ENCODE peak calls at places on chromosome 7, in five cellular contexts. B is left colon; H is stimulated activated CD8-positive, alpha-beta memory T cell treated with anti-CD3 and anti-CD28 coated beads, Interleukin-4, amount 100 ng/mL, for 1 hour; K is mesendoderm; C is stimulated activated CD4-positive, alpha-beta T cell treated with anti-CD3 and anti-CD28 coated beads, Interleukin-12 subunit alpha, Interleukin-12 subunit beta, amount 100 ng/mL, for 4 hours. M is an unnamed sample.

GRCh38 chr7:106848851-106849442 is 16.1 kb upstream of the PIK3CG start:
- DNase-seq in B (no peak), H (no peak), K (peak), C (no peak), M (peak)

GRCh38 chr7:73758581-73759138 is 11.4 kb downstream of the CLDN3 start:
- DNase-seq in B (peak), H (no peak), K (no peak), C (no peak), M (no peak)

GRCh38 chr7:104207731-104208420 is at the start of gene ORC5:
- DNase-seq in B (peak), H (peak), K (peak), C (peak), M (peak)

GRCh38 chr7:98151884-98152283 is 45.2 kb downstream of the LMTK2 start:
- DNase-seq in B (no peak), H (no peak), K (no peak), C (no peak), M (no peak)

GRCh38 chr7:83936056-83936703 is 258.4 kb downstream of the SEMA3A start:
- DNase-seq in B (peak), H (no peak), K (peak), C (peak), M (peak)

GRCh38 chr7:94939393-94939792 is 32.0 kb downstream of the PPP1R9A start:
- DNase-seq in B (no peak), H (no peak), K (no peak), C (no peak), M (no peak)

GRCh38 chr7:132577206-132578049 is 1.2 kb upstream of the PLXNA4 start:
- DNase-seq in B (peak), H (no peak), K (peak), C (no peak), M (peak)

GRCh38 chr7:55569797-55570196 is 2.5 kb downstream of the VOPP1 start:
- DNase-seq in B (no peak), H (peak), K (peak), C (no peak), M (no peak)

GRCh38 chr7:14892961-14893360 is 9.6 kb downstream of the DGKB start:
- DNase-seq in B (no peak), H (no peak), K (no peak), C (no peak), M (no peak)

GRCh38 chr7:78530351-78530750 is 731.8 kb downstream of the PHTF2 start:
- DNase-seq in B (no peak), H (no peak), K (no peak), C (no peak), M (peak)

GRCh38 chr7:22726849-22727792 is at the start of gene IL6:
- DNase-seq in B (peak), H (no peak), K (peak), C (peak), M (peak)

GRCh38 chr7:10889266-10889898 is 84.3 kb upstream of the PHF14 start:
- DNase-seq in B (peak), H (no peak), K (peak), C (peak), M (no peak)

GRCh38 chr7:44511863-44512468 is 21.5 kb upstream of the NUDCD3 start:
- DNase-seq in B (no peak), H (no peak), K (no peak), C (no peak), M (no peak)

GRCh38 chr7:121714559-121715303 is 158.2 kb upstream of the PTPRZ1 start:
- DNase-seq in B (peak), H (no peak), K (peak), C (no peak), M (no peak)

GRCh38 chr7:130473877-130474276 is 18.0 kb upstream of the MEST start:
- DNase-seq in B (no peak), H (no peak), K (no peak), C (no peak), M (no peak)

GRCh38 chr7:149753370-149754233 is 19.8 kb downstream of the ZNF467 start:
- DNase-seq in B (no peak), H (no peak), K (peak), C (no peak), M (peak)

M was measured in GM04504.